ENCODE peak calls at places on chromosomes 7 and 10, in six cellular contexts. V, I, X, L, K and G are unnamed samples.

GRCh38 chr7:93320856-93321255 is 88.7 kb downstream of the VPS50 start:
- DNase-seq in V (no peak), I (no peak), X (no peak), L (no peak), K (no peak), G (no peak)

GRCh38 chr7:95104739-95105138 is 197.3 kb downstream of the PPP1R9A start:
- DNase-seq in V (peak), I (no peak), X (no peak), L (no peak), K (no peak), G (no peak)

GRCh38 chr7:50739744-50740455 is 42.8 kb downstream of the GRB10 start:
- DNase-seq in V (no peak), I (peak), X (no peak), L (no peak), K (no peak), G (no peak)

GRCh38 chr7:816751-817671 is 15.3 kb upstream of the SUN1 start:
- DNase-seq in V (no peak), I (no peak), X (no peak), L (no peak), K (peak), G (peak)

GRCh38 chr7:47485640-47486435 is 96.1 kb downstream of the TNS3 start:
- DNase-seq in V (no peak), I (no peak), X (no peak), L (peak), K (no peak), G (peak)

GRCh38 chr10:52801951-52802350 is 29.4 kb upstream of the MBL2 start:
- DNase-seq in V (no peak), I (no peak), X (no peak), L (no peak), K (no peak), G (no peak)

GRCh38 chr10:89301231-89301630 is 615 bp upstream of the IFIT2 start:
- DNase-seq in V (no peak), I (peak), X (no peak), L (no peak), K (no peak), G (peak)

GRCh38 chr7:28615091-28615490 is 202.8 kb downstream of the CREB5 start:
- DNase-seq in V (no peak), I (no peak), X (no peak), L (no peak), K (no peak), G (no peak)

GRCh38 chr10:88810196-88810961 is 7.8 kb downstream of the LIPM start:
- DNase-seq in V (peak), I (peak), X (peak), L (peak), K (no peak), G (no peak)

GRCh38 chr10:120186506-120186905 is 270.5 kb upstream of the PLPP4 start:
- DNase-seq in V (no peak), I (no peak), X (no peak), L (no peak), K (no peak), G (no peak)

GRCh38 chr7:135833642-135834041 is 85.0 kb upstream of the FAM180A start:
- DNase-seq in V (no peak), I (no peak), X (no peak), L (no peak), K (no peak), G (no peak)

GRCh38 chr7:48244902-48245301 is 73.6 kb downstream of the ABCA13 start:
- DNase-seq in V (no peak), I (peak), X (no peak), L (no peak), K (no peak), G (no peak)

GRCh38 chr10:17227367-17228080 is 517 bp upstream of the VIM start:
- DNase-seq in V (no peak), I (no peak), X (peak), L (no peak), K (no peak), G (no peak)

GRCh38 chr7:5594616-5595544 is 171.2 kb upstream of the TNRC18 start:
- DNase-seq in V (no peak), I (no peak), X (peak), L (no peak), K (peak), G (no peak)

GRCh38 chr7:116316838-116317612 is 106.7 kb downstream of the TES start:
- DNase-seq in V (peak), I (no peak), X (no peak), L (peak), K (no peak), G (no peak)

GRCh38 chr10:15735766-15736165 is 16.0 kb upstream of the ITGA8 start:
- DNase-seq in V (no peak), I (no peak), X (no peak), L (no peak), K (no peak), G (no peak)

GRCh38 chr10:54958844-54959243 is 157.8 kb upstream of the PCDH15 start:
- DNase-seq in V (no peak), I (no peak), X (no peak), L (no peak), K (no peak), G (no peak)

GRCh38 chr7:52825611-52826010 is 209.8 kb upstream of the POM121L12 start:
- DNase-seq in V (no peak), I (no peak), X (no peak), L (no peak), K (no peak), G (no peak)

DNA sequence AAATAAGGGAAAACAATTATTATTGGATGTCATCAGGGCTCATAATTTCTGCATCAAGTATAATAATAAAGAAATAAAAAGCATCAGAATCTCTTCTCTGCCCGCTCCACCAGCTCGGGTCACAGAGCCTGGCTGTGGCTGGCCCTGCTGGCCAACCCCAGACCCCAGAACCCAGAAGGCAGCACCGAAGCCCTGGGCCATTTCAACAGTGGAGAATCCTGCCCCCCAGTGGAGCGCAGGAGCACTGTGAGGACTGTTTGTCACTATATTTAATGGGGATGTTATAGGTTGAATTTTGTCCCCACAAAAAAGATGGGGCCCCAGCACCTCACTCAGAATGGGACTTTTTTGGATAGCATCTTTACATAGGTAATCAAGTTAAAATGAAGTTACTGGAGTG is 27.3 kb downstream of the DENND11 start:
- DNase-seq in V (no peak), I (no peak), X (peak), L (no peak), K (peak), G (no peak)
- TF ChIP-seq CTCF in V (peak), I (no peak), X (peak), L (peak), K (peak), G (peak)

GRCh38 chr7:98398567-98399372 is 2.1 kb downstream of the BAIAP2L1 start:
- DNase-seq in V (no peak), I (no peak), X (no peak), L (no peak), K (no peak), G (no peak)

GRCh38 chr7:98396768-98397167 is 4.1 kb downstream of the BAIAP2L1 start:
- DNase-seq in V (no peak), I (no peak), X (no peak), L (no peak), K (no peak), G (no peak)

GRCh38 chr7:98399903-98400537 is 870 bp downstream of the BAIAP2L1 start:
- DNase-seq in V (peak), I (no peak), X (peak), L (no peak), K (peak), G (no peak)

GRCh38 chr7:98400538-98401427 is at the start of gene BAIAP2L1:
- DNase-seq in V (peak), I (peak), X (peak), L (peak), K (peak), G (peak)

GRCh38 chr7:98399462-98399861 is 1.4 kb downstream of the BAIAP2L1 start:
- DNase-seq in V (no peak), I (no peak), X (no peak), L (no peak), K (no peak), G (no peak)
- TF ChIP-seq POLR2AphosphoS5 in V (no peak), I (no peak), X (no peak), L (no peak), K (no peak), G (no peak)

GRCh38 chr10:118668228-118668952 is 72.9 kb upstream of the PRLHR start:
- DNase-seq in V (no peak), I (no peak), X (peak), L (no peak), K (no peak), G (no peak)
- TF ChIP-seq CTCF in V (peak), I (no peak), X (peak), L (no peak), K (peak), G (no peak)

GRCh38 chr7:18019562-18019961 is 8.1 kb downstream of the PRPS1L1 start:
- DNase-seq in V (peak), I (no peak), X (no peak), L (no peak), K (no peak), G (no peak)
- TF ChIP-seq POLR2AphosphoS5 in V (no peak), I (no peak), X (no peak), L (no peak), K (no peak), G (no peak)

DNA sequence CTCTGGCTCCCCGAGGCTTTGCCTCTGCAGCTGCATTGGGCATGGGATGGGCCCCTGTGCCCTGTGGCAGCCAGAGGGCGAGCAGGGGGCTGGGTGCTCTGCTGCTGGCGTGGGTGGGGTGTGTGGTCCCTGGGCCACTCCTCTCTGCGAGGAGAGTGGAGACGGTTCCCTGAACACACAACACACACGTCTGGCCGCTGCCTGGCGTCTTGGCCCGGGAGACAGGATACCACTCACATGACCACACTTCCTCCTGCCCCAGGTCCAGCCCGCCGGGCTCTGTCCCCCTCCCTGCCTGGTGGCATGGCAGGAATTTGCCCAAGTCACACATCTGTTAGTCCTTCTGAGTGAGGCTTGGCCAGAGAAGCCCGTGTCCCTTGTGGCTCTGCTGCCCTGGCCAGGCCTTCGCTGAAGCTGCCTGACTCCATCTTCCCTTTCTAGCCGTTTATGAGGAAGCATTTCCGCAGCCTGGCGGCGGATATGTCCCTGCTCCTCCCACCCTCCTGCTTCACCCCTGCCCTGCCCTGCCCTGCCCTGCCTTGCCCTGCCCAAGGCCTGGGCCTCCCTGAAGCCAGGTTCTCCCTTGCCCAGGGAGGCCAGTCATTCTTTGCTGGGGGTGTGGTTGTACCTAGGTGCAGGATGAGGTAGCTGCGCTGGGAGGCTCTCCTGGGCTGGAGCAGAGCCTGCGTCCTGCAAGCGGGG is 3.0 kb downstream of the BRI3 start:
- DNase-seq in V (no peak), I (peak), X (peak), L (peak), K (no peak), G (peak)
- TF ChIP-seq CTCF in V (no peak), I (no peak), X (no peak), L (no peak), K (no peak), G (no peak)

GRCh38 chr7:7566651-7567611 is at the start of gene MIOS:
- DNase-seq in V (peak), I (peak), X (peak), L (peak), K (peak), G (peak)
- TF ChIP-seq POLR2AphosphoS5 in V (peak), I (peak), X (peak), L (peak), K (peak), G (peak)